ENCODE peak calls at places on chromosomes 6 and 20, in four cellular contexts. One of them, this sample, is unnamed.

GRCh38 chr20:13809373-13809772 is 24.5 kb downstream of the NDUFAF5 start:
- DNase-seq in NCI-H1092 treated with DMSO at 0.1 percent for 48 hours: no peak
- DNase-seq in epithelial cell of esophagus: no peak
- DNase-seq in T-helper 22 cell: no peak
- DNase-seq in this sample: no peak

GRCh38 chr6:152185158-152185574 is 377.7 kb downstream of the ESR1 start:
- DNase-seq in NCI-H1092 treated with DMSO at 0.1 percent for 48 hours: no peak
- DNase-seq in epithelial cell of esophagus: no peak
- DNase-seq in T-helper 22 cell: no peak
- DNase-seq in this sample: no peak

GRCh38 chr20:58236612-58237317 is 8.3 kb upstream of the ANKRD60 start:
- DNase-seq in NCI-H1092 treated with DMSO at 0.1 percent for 48 hours: peak; percentile 64
- DNase-seq in epithelial cell of esophagus: peak; percentile 61
- DNase-seq in T-helper 22 cell: peak; percentile 57
- DNase-seq in this sample: peak; percentile 77

GRCh38 chr20:16574656-16575355 is 1.6 kb upstream of the KIF16B start:
- DNase-seq in NCI-H1092 treated with DMSO at 0.1 percent for 48 hours: peak; percentile 77
- DNase-seq in epithelial cell of esophagus: peak; percentile 82
- DNase-seq in T-helper 22 cell: peak; percentile 66
- DNase-seq in this sample: peak; percentile 92

GRCh38 chr20:23228912-23229311 is 121.7 kb upstream of the NXT1 start:
- DNase-seq in NCI-H1092 treated with DMSO at 0.1 percent for 48 hours: no peak
- DNase-seq in epithelial cell of esophagus: no peak
- DNase-seq in T-helper 22 cell: no peak
- DNase-seq in this sample: no peak

GRCh38 chr6:12119085-12119588 is 107.0 kb downstream of the HIVEP1 start:
- DNase-seq in NCI-H1092 treated with DMSO at 0.1 percent for 48 hours: no peak
- DNase-seq in epithelial cell of esophagus: no peak
- DNase-seq in T-helper 22 cell: peak; percentile 49
- DNase-seq in this sample: no peak

GRCh38 chr6:158647501-158647900 is 2.4 kb upstream of the SYTL3 start:
- DNase-seq in NCI-H1092 treated with DMSO at 0.1 percent for 48 hours: peak; percentile 17
- DNase-seq in epithelial cell of esophagus: no peak
- DNase-seq in T-helper 22 cell: no peak
- DNase-seq in this sample: no peak

GRCh38 chr20:10673176-10673830 is 496 bp downstream of the JAG1 start:
- DNase-seq in NCI-H1092 treated with DMSO at 0.1 percent for 48 hours: peak; percentile 78
- DNase-seq in epithelial cell of esophagus: no peak
- DNase-seq in T-helper 22 cell: no peak
- DNase-seq in this sample: peak; percentile 27

GRCh38 chr6:1372690-1373089 is 16.7 kb upstream of the FOXF2 start:
- DNase-seq in NCI-H1092 treated with DMSO at 0.1 percent for 48 hours: no peak
- DNase-seq in epithelial cell of esophagus: no peak
- DNase-seq in T-helper 22 cell: no peak
- DNase-seq in this sample: no peak

GRCh38 chr20:51661609-51662178 is 106.5 kb downstream of the ATP9A start:
- DNase-seq in NCI-H1092 treated with DMSO at 0.1 percent for 48 hours: no peak
- DNase-seq in epithelial cell of esophagus: peak; percentile 81
- DNase-seq in T-helper 22 cell: peak; percentile 28
- DNase-seq in this sample: no peak

GRCh38 chr6:147750420-147750819 is 241.9 kb downstream of the SAMD5 start:
- DNase-seq in NCI-H1092 treated with DMSO at 0.1 percent for 48 hours: no peak
- DNase-seq in epithelial cell of esophagus: no peak
- DNase-seq in T-helper 22 cell: no peak
- DNase-seq in this sample: no peak